ENCODE peak calls at places on chromosome 2, in six cellular contexts. Y is lower leg skin; G is foreskin fibroblast; O is GM20000; V is CD4-positive, alpha-beta T cell; B is breast epithelium. L is an unnamed sample.

GRCh38 chr2:21103274-21103891 is 20.4 kb upstream of the TDRD15 start:
- DNase-seq in O (no peak), V (no peak), Y (no peak), G (no peak), B (no peak), L (no peak)

GRCh38 chr2:235105821-235106359 is 154.1 kb downstream of the SH3BP4 start:
- DNase-seq in O (no peak), Y (no peak), B (no peak), G (no peak), V (no peak), L (no peak)

GRCh38 chr2:1974391-1974790 is 230.1 kb upstream of the PXDN start:
- DNase-seq in B (no peak), G (no peak), O (no peak), Y (peak), V (no peak), L (no peak)

GRCh38 chr2:11749646-11750349 is 3.4 kb downstream of the LPIN1 start:
- DNase-seq in B (no peak), Y (no peak), O (peak), G (peak), V (no peak), L (no peak)

GRCh38 chr2:12796617-12797016 is 79.9 kb downstream of the TRIB2 start:
- DNase-seq in Y (no peak), B (no peak), V (no peak), O (no peak), G (peak), L (no peak)

GRCh38 chr2:131724019-131724418 is 196.3 kb downstream of the CCDC74A start:
- DNase-seq in O (no peak), Y (no peak), V (no peak), B (no peak), G (no peak), L (no peak)

GRCh38 chr2:116832148-116832547 is 982.3 kb upstream of the DDX18 start:
- DNase-seq in V (no peak), B (no peak), Y (no peak), O (no peak), G (peak), L (no peak)

GRCh38 chr2:203352604-203353255 is 24.5 kb downstream of the ABI2 start:
- DNase-seq in Y (no peak), B (no peak), O (no peak), G (no peak), V (no peak), L (no peak)

GRCh38 chr2:37020212-37020886 is 54.0 kb upstream of the STRN start:
- DNase-seq in B (peak), Y (peak), V (no peak), G (peak), O (no peak), L (no peak)

GRCh38 chr2:24926602-24927252 is 6.7 kb upstream of the ADCY3 start:
- DNase-seq in O (no peak), V (peak), Y (peak), B (peak), G (peak), L (peak)

GRCh38 chr2:234980476-234981187 is 28.8 kb downstream of the SH3BP4 start:
- DNase-seq in O (no peak), G (no peak), B (no peak), Y (no peak), V (no peak), L (no peak)

GRCh38 chr2:60526623-60527022 is 26.8 kb downstream of the BCL11A start:
- DNase-seq in Y (no peak), G (no peak), B (no peak), V (no peak), O (no peak), L (no peak)

GRCh38 chr2:10982931-10983701 is 71.4 kb downstream of the KCNF1 start:
- DNase-seq in Y (peak), B (no peak), G (peak), V (no peak), O (no peak), L (no peak)

GRCh38 chr2:209613941-209614340 is 157.7 kb upstream of the UNC80 start:
- DNase-seq in V (no peak), Y (no peak), O (no peak), B (no peak), G (no peak), L (no peak)

GRCh38 chr2:227106845-227107759 is 56.9 kb downstream of the COL4A4 start:
- DNase-seq in Y (no peak), B (no peak), G (peak), V (peak), O (peak), L (peak)
- TF ChIP-seq CTCF in Y (peak), B (no peak), G (peak), V (peak), O (peak), L (peak)

GRCh38 chr2:15860760-15861159 is 79.6 kb upstream of the MYCN start:
- DNase-seq in B (no peak), O (no peak), G (no peak), V (no peak), Y (no peak), L (no peak)
- TF ChIP-seq CTCF in B (no peak), O (no peak), G (no peak), V (no peak), Y (no peak), L (no peak)

GRCh38 chr2:160891353-160891740 is 268.9 kb upstream of the TANK start:
- DNase-seq in O (no peak), B (no peak), V (no peak), G (no peak), Y (no peak), L (no peak)

GRCh38 chr2:160889439-160889838 is 270.8 kb upstream of the TANK start:
- DNase-seq in Y (no peak), O (no peak), B (no peak), V (no peak), G (no peak), L (no peak)

GRCh38 chr2:160893581-160893980 is 266.6 kb upstream of the TANK start:
- DNase-seq in O (no peak), V (no peak), Y (no peak), B (no peak), G (no peak), L (no peak)

GRCh38 chr2:160892204-160892603 is 268.0 kb upstream of the TANK start:
- DNase-seq in B (no peak), V (no peak), G (no peak), Y (no peak), O (no peak), L (no peak)

GRCh38 chr2:160890667-160891352 is 269.4 kb upstream of the TANK start:
- DNase-seq in V (no peak), B (no peak), O (no peak), G (peak), Y (no peak), L (no peak)
- TF ChIP-seq CTCF in V (no peak), B (no peak), O (no peak), G (no peak), Y (no peak), L (no peak)

GRCh38 chr2:199606193-199606780 is 148.5 kb upstream of the SATB2 start:
- DNase-seq in V (no peak), B (no peak), Y (no peak), G (no peak), O (no peak), L (no peak)
- TF ChIP-seq CTCF in V (no peak), B (no peak), Y (no peak), G (no peak), O (no peak), L (peak)

DNA sequence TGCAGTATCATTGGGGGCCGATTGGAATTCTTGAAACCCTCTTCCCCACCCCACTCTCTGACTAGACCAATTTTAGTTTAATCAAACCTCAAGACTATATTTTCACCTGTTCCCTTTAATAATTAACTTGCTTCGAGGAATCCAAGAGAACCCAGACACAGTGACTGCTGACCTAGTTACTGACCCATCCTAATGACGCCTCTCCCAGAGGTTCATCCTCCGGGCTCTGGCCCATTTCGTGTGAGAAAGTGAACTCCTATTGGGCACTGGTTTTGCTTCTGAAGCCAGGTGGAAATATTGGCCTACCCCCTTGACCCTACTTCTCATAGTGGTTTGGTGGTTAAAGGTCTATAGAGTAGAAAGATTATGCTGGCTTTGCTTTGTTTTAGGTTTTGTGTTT is 39.9 kb downstream of the RPL37A start:
- DNase-seq in O (no peak), Y (peak), V (no peak), G (no peak), B (no peak), L (no peak)
- TF ChIP-seq CTCF in O (no peak), Y (no peak), V (no peak), G (no peak), B (no peak), L (no peak)

GRCh38 chr2:79855264-79856006 is 342.6 kb downstream of the CTNNA2 start:
- DNase-seq in B (no peak), O (no peak), Y (no peak), V (no peak), G (no peak), L (no peak)
- TF ChIP-seq CTCF in B (no peak), O (no peak), Y (no peak), V (no peak), G (peak), L (peak)

GRCh38 chr2:232668805-232669444 is 28.2 kb upstream of the GIGYF2 start:
- DNase-seq in Y (no peak), G (peak), V (no peak), O (no peak), B (no peak), L (peak)
- TF ChIP-seq CTCF in Y (no peak), G (peak), V (no peak), O (no peak), B (no peak), L (peak)

GRCh38 chr2:103754530-103754929 is 992.7 kb downstream of the TMEM182 start:
- DNase-seq in Y (no peak), O (no peak), G (no peak), V (no peak), B (no peak), L (no peak)
- TF ChIP-seq CTCF in Y (no peak), O (no peak), G (no peak), V (no peak), B (no peak), L (no peak)

DNA sequence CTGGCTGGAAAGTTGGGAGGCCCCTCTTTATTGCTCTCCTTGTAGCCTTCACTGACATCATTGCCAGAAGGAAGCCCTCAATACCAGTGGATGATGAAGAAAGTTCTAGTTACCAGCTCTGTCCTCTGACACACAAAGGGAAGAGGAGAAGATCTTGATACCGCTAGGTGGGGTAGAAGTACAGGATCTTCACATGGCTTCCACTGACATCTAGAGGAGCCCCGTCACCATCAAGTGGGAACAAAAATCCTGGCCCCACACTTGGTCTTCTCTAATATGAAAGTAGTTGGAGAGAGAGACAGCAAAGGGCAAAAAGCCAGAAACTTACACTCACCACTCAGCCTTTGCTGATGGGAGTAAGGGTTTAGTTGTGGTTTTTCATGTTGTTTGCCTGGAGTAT is 12.4 kb downstream of the XIRP2 start:
- DNase-seq in G (peak), O (no peak), Y (no peak), B (no peak), V (no peak), L (no peak)
- TF ChIP-seq CTCF in G (no peak), O (no peak), Y (no peak), B (no peak), V (no peak), L (no peak)